ENCODE peak calls at places on chromosomes 6 and 20, in four cellular contexts. One of them, this sample, is unnamed.

GRCh38 chr20:50038574-50038991 is 55.8 kb downstream of the SNAI1 start:
- DNase-seq in hippocampal formation: no peak
- DNase-seq in CD4-positive, CD25-positive, alpha-beta regulatory T cell: no peak
- DNase-seq in activated CD8-positive, alpha-beta T cell treated with anti-CD3 and anti-CD28 coated beads for 36 hours: no peak
- DNase-seq in this sample: no peak

GRCh38 chr20:6265204-6265904 is 142.5 kb upstream of the FERMT1 start:
- DNase-seq in hippocampal formation: no peak
- DNase-seq in CD4-positive, CD25-positive, alpha-beta regulatory T cell: no peak
- DNase-seq in activated CD8-positive, alpha-beta T cell treated with anti-CD3 and anti-CD28 coated beads for 36 hours: no peak
- DNase-seq in this sample: no peak

GRCh38 chr6:104995989-104996617 is 39.2 kb downstream of the LIN28B start:
- DNase-seq in hippocampal formation: no peak
- DNase-seq in CD4-positive, CD25-positive, alpha-beta regulatory T cell: no peak
- DNase-seq in activated CD8-positive, alpha-beta T cell treated with anti-CD3 and anti-CD28 coated beads for 36 hours: no peak
- DNase-seq in this sample: no peak

GRCh38 chr20:19978511-19979210 is 38.5 kb upstream of the NAA20 start:
- DNase-seq in hippocampal formation: peak
- DNase-seq in CD4-positive, CD25-positive, alpha-beta regulatory T cell: no peak
- DNase-seq in activated CD8-positive, alpha-beta T cell treated with anti-CD3 and anti-CD28 coated beads for 36 hours: no peak
- DNase-seq in this sample: no peak

GRCh38 chr6:11810854-11811643 is 32.4 kb upstream of the ADTRP start:
- DNase-seq in hippocampal formation: peak
- DNase-seq in CD4-positive, CD25-positive, alpha-beta regulatory T cell: no peak
- DNase-seq in activated CD8-positive, alpha-beta T cell treated with anti-CD3 and anti-CD28 coated beads for 36 hours: no peak
- DNase-seq in this sample: no peak

GRCh38 chr6:67000121-67000520 is 1293.1 kb upstream of the EYS start:
- DNase-seq in hippocampal formation: no peak
- DNase-seq in CD4-positive, CD25-positive, alpha-beta regulatory T cell: no peak
- DNase-seq in activated CD8-positive, alpha-beta T cell treated with anti-CD3 and anti-CD28 coated beads for 36 hours: no peak
- DNase-seq in this sample: no peak

GRCh38 chr20:42635699-42636411 is 553.9 kb downstream of the PTPRT start:
- DNase-seq in hippocampal formation: no peak
- DNase-seq in CD4-positive, CD25-positive, alpha-beta regulatory T cell: no peak
- DNase-seq in activated CD8-positive, alpha-beta T cell treated with anti-CD3 and anti-CD28 coated beads for 36 hours: no peak
- DNase-seq in this sample: no peak

GRCh38 chr6:41419385-41419784 is 84.0 kb downstream of the NCR2 start:
- DNase-seq in hippocampal formation: no peak
- DNase-seq in CD4-positive, CD25-positive, alpha-beta regulatory T cell: no peak
- DNase-seq in activated CD8-positive, alpha-beta T cell treated with anti-CD3 and anti-CD28 coated beads for 36 hours: no peak
- DNase-seq in this sample: no peak

GRCh38 chr6:99013661-99014458 is 66.1 kb upstream of the FBXL4 start:
- DNase-seq in hippocampal formation: no peak
- DNase-seq in CD4-positive, CD25-positive, alpha-beta regulatory T cell: no peak
- DNase-seq in activated CD8-positive, alpha-beta T cell treated with anti-CD3 and anti-CD28 coated beads for 36 hours: no peak
- DNase-seq in this sample: no peak